ENCODE peak calls at places on chromosomes 6 and 20, in six cellular contexts. T is HepG2, D is tibial nerve, E is A549, Y is K562, R is sigmoid colon. H is an unnamed sample.

GRCh38 chr6:158744986-158745430 is 74.2 kb downstream of the EZR start:
- DNase-seq in R (no peak), E (no peak), Y (peak), T (no peak), D (no peak), H (no peak)

GRCh38 chr6:37130704-37131103 is 39.2 kb upstream of the PIM1 start:
- DNase-seq in D (no peak), Y (no peak), E (no peak), T (peak), R (peak), H (no peak)

GRCh38 chr20:24651171-24651972 is 181.9 kb downstream of the SYNDIG1 start:
- DNase-seq in D (no peak), E (peak), T (no peak), R (peak), Y (no peak), H (no peak)

GRCh38 chr20:51930775-51931174 is 128.5 kb upstream of the SALL4 start:
- DNase-seq in D (no peak), E (no peak), R (no peak), T (no peak), Y (peak), H (no peak)

GRCh38 chr6:3825851-3826581 is 23.2 kb upstream of the FAM50B start:
- DNase-seq in R (peak), E (peak), Y (no peak), D (peak), T (peak), H (peak)

GRCh38 chr20:58393299-58393698 is 4.3 kb downstream of the VAPB start:
- DNase-seq in Y (no peak), D (no peak), R (no peak), T (no peak), E (no peak), H (no peak)

GRCh38 chr6:159788757-159789376 is 535 bp downstream of the TCP1 start:
- DNase-seq in R (peak), E (peak), T (peak), D (no peak), Y (peak), H (peak)

GRCh38 chr6:136752554-136752953 is 39.7 kb downstream of the MAP3K5 start:
- DNase-seq in D (no peak), E (no peak), T (no peak), R (no peak), Y (peak), H (no peak)

GRCh38 chr6:56510984-56511531 is 131.6 kb downstream of the DST start:
- DNase-seq in D (no peak), R (no peak), T (peak), E (no peak), Y (peak), H (no peak)

GRCh38 chr6:81751388-81752083 is 945 bp downstream of the TENT5A start:
- DNase-seq in Y (no peak), R (peak), E (peak), T (peak), D (peak), H (peak)

GRCh38 chr6:79671605-79672266 is 40.6 kb downstream of the SH3BGRL2 start:
- DNase-seq in R (peak), T (peak), Y (peak), E (no peak), D (no peak), H (no peak)

GRCh38 chr6:21748343-21749063 is 155.0 kb downstream of the SOX4 start:
- DNase-seq in T (no peak), R (no peak), Y (no peak), D (no peak), E (no peak), H (no peak)

GRCh38 chr6:10140824-10141223 is 274.1 kb downstream of the TFAP2A start:
- DNase-seq in Y (no peak), T (no peak), E (no peak), R (no peak), D (no peak), H (no peak)

GRCh38 chr6:4672772-4673171 is 103.4 kb upstream of the CDYL start:
- DNase-seq in R (no peak), T (no peak), D (no peak), E (no peak), Y (no peak), H (no peak)

GRCh38 chr20:15812696-15813095 is 760.6 kb downstream of the KIF16B start:
- DNase-seq in E (no peak), Y (no peak), D (no peak), R (no peak), T (no peak), H (no peak)

GRCh38 chr6:18601515-18602035 is 214.4 kb downstream of the RNF144B start:
- DNase-seq in R (no peak), Y (no peak), T (no peak), E (no peak), D (no peak), H (no peak)

GRCh38 chr20:25089096-25089495 is 7.2 kb upstream of the VSX1 start:
- DNase-seq in R (no peak), T (no peak), E (no peak), D (no peak), Y (no peak), H (no peak)

GRCh38 chr20:17620371-17621228 is 50.7 kb downstream of the DSTN start:
- DNase-seq in D (peak), T (no peak), R (peak), Y (no peak), E (no peak), H (no peak)

GRCh38 chr6:14665827-14666724 is 548.5 kb downstream of the CD83 start:
- DNase-seq in R (no peak), T (no peak), D (peak), E (no peak), Y (peak), H (no peak)

GRCh38 chr6:119312875-119313338 is 36.7 kb downstream of the MAN1A1 start:
- DNase-seq in E (no peak), R (no peak), Y (peak), D (no peak), T (peak), H (no peak)

GRCh38 chr6:35973670-35974222 is 50.7 kb downstream of the SLC26A8 start:
- DNase-seq in T (peak), Y (peak), D (no peak), R (no peak), E (no peak), H (no peak)

GRCh38 chr6:86871681-86872080 is 65.6 kb upstream of the HTR1E start:
- DNase-seq in R (no peak), D (no peak), Y (no peak), T (no peak), E (no peak), H (no peak)

GRCh38 chr6:169173532-169174268 is 79.9 kb downstream of the THBS2 start:
- DNase-seq in T (no peak), E (no peak), R (no peak), D (no peak), Y (no peak), H (no peak)

GRCh38 chr20:48523191-48523757 is 304.5 kb downstream of the PREX1 start:
- DNase-seq in Y (peak), D (no peak), E (peak), T (peak), R (no peak), H (no peak)

GRCh38 chr6:91569071-91569470 is 982.2 kb upstream of the MAP3K7 start:
- DNase-seq in Y (no peak), E (no peak), R (no peak), D (no peak), T (no peak), H (no peak)

GRCh38 chr6:143549630-143550268 is 38.2 kb upstream of the FUCA2 start:
- DNase-seq in D (no peak), R (no peak), Y (no peak), E (no peak), T (no peak), H (no peak)

GRCh38 chr6:99521557-99522286 is 6.5 kb upstream of the USP45 start:
- DNase-seq in R (peak), D (no peak), Y (peak), T (peak), E (no peak), H (peak)

GRCh38 chr6:45495404-45496084 is 117.8 kb upstream of the SUPT3H start:
- DNase-seq in Y (peak), T (no peak), R (no peak), E (no peak), D (no peak), H (no peak)

GRCh38 chr20:18545566-18545965 is 21.7 kb upstream of the SMIM26 start:
- DNase-seq in T (no peak), E (no peak), R (no peak), Y (no peak), D (no peak), H (no peak)

GRCh38 chr6:119333707-119334295 is 15.8 kb downstream of the MAN1A1 start:
- DNase-seq in E (no peak), R (no peak), T (no peak), Y (no peak), D (no peak), H (no peak)

GRCh38 chr20:10673831-10674683 is at the start of gene JAG1:
- DNase-seq in T (peak), E (peak), D (peak), Y (peak), R (peak), H (peak)

GRCh38 chr20:60750909-60751308 is 501.2 kb upstream of the CDH4 start:
- DNase-seq in T (no peak), E (no peak), Y (no peak), R (no peak), D (no peak), H (no peak)

GRCh38 chr6:139742671-139743070 is 368.2 kb upstream of the CITED2 start:
- DNase-seq in E (no peak), R (no peak), D (no peak), Y (no peak), T (no peak), H (no peak)

GRCh38 chr6:158669145-158670035 is 19.5 kb downstream of the SYTL3 start:
- DNase-seq in T (no peak), E (no peak), Y (no peak), D (no peak), R (no peak), H (no peak)

GRCh38 chr20:35295674-35296073 is 3.4 kb upstream of the FAM83C start:
- DNase-seq in T (no peak), D (no peak), Y (no peak), E (no peak), R (no peak), H (no peak)

GRCh38 chr20:23096986-23097520 is 10.9 kb upstream of the CD93 start:
- DNase-seq in E (no peak), D (no peak), R (peak), Y (no peak), T (no peak), H (no peak)

GRCh38 chr6:44059359-44060342 is 67.6 kb downstream of the MRPL14 start:
- DNase-seq in Y (peak), R (no peak), E (no peak), T (no peak), D (no peak), H (no peak)

GRCh38 chr6:44060622-44061374 is 66.5 kb downstream of the MRPL14 start:
- DNase-seq in R (no peak), Y (no peak), E (no peak), T (no peak), D (no peak), H (no peak)

GRCh38 chr6:44057931-44058616 is 69.2 kb downstream of the MRPL14 start:
- DNase-seq in R (no peak), Y (peak), T (no peak), E (no peak), D (no peak), H (no peak)

GRCh38 chr6:44057238-44057930 is 69.9 kb downstream of the MRPL14 start:
- DNase-seq in Y (no peak), T (no peak), R (no peak), E (no peak), D (no peak), H (no peak)

DNA sequence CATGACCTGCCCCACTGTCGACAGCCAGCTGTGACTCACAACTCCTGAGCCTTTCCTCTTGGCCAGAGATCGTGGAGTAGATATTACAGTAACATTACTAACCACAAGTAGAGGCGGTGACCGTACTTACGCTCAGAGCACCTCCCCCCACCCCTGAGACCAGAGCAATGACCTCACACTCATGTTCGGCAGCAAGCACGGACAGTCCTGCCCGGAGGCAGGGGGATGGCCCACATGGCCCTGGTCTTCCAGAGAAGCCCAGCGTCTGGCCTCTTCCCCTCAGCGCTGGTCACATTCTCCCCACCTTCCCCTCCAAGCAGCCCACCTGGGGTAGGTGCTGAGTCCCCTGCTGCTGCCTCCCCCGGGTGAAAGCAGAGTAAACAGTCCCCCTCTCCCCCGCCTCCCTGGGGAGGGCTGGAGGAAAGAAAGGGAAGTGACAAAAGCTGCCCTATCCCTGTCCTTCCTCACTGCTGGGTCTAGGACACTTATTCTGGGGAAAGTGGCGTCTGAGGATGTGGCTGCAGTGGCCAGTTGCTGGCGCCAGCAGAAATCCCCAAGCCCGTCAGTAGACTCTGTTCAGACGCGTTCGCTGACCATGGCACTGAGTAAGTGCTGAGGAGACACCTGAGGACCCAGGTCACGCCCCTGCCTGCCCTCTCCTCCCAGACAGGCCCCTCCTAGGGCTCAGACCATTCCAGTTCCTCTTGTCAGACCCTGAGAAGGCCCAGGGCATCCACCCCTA is 68.5 kb downstream of the MRPL14 start:
- DNase-seq in D (peak), E (peak), T (peak), Y (peak), R (peak), H (no peak)
- TF ChIP-seq EP300 in D (no peak), E (peak), T (peak), Y (peak), R (peak), H (no peak)

DNA sequence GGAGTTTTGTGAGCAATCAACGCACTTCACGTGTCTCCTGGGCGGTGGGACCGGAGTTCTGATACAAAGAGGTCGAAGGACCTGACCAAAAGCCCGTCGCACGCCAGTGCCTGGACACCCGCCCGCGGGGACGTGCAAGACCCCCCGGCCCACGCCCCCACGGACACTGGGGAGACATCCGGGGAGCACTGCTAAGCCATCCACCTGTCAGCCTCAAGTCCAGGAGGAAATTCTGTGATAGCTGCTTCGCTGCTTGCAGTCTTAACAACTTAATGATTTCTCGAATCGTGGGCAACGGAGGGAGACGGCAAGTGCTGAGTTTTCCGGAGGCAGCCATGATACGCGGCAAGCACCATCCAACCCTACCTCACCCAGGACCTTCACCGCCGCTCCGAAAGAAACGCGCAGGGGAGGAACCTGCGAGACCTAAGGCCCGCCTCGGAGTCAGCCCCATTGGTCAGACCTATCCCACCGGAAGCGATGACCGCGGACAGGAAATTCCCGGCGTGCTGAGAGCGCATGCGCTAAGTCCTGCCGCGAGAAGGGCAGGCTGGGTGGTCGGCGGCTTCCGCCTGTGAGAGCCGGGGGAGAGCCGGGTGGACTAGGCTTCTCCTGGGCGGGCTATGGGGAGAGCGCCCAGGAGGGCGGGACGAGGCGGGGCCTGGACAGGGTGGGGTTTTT is at the start of gene TFB1M:
- DNase-seq in R (peak), T (peak), D (peak), E (peak), Y (peak), H (peak)
- TF ChIP-seq POLR2A in R (peak), T (peak), D (peak), E (peak), Y (peak), H (peak)

GRCh38 chr6:105460860-105461259 is 58.0 kb upstream of the PREP start:
- DNase-seq in T (no peak), D (no peak), R (no peak), Y (no peak), E (no peak), H (no peak)
- TF ChIP-seq EP300 in T (no peak), D (no peak), R (no peak), Y (no peak), E (no peak), H (no peak)

GRCh38 chr6:84103029-84103428 is 69.5 kb downstream of the MRAP2 start:
- DNase-seq in Y (no peak), E (no peak), R (no peak), D (no peak), T (no peak), H (no peak)

DNA sequence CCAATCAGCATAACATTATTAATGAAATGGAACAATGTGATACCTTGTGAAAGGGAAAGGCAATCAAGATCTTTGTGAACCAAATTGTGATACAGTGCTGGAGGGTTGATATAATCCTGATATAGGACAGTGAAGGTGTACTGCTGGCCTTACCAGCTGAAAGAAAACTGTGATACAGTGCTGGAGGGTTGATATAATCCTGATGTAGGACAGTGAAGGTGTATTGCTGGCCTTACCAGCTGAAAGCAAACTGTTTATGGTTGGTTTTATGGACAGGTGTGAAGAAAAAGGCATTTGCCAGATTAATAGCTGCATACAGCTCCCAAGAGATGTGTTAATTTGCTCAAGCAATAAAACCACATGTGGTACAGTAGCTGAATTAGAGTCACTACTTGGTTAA is 73.9 kb downstream of the MRAP2 start:
- DNase-seq in D (no peak), Y (no peak), E (no peak), T (no peak), R (no peak), H (no peak)
- TF ChIP-seq POLR2A in D (no peak), Y (no peak), E (no peak), T (no peak), R (no peak), H (no peak)

DNA sequence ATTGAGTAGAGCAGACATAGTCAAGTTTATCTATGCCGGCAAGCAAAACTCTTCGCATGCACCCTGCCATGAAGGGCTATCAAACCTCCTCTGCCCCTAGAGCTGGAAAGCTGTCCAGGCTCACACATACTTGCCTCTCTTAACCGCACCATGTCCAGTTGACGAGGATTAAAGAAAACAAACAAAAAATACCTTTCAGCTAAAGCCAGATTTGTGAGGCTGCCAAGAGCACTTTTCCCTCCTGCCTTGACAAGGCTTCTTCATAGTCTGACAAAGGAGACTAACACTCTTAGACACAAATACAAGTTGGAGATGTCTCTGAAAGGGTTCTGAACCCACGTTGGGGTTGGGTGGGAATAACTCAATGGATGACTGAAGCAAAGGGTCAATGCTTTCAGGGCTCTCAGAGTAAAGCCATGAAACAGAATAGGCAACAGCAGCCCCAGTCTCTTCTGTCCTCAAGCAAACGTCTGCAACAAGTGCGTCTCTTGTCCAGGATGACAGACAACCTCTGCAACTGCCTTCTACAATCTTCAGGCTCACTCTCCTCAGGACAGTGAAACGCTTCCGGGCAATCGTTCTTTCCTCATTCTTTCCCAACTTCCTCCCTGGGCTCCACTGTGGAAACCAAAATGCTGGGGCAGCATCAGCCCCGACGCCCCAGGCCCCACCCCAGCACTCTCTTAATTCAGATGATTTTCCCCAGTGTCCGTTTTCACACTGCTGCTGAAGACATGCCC is 57.8 kb downstream of the AGPAT4 start:
- DNase-seq in D (no peak), R (no peak), E (no peak), Y (no peak), T (no peak), H (no peak)
- TF ChIP-seq EP300 in D (no peak), R (no peak), E (no peak), Y (no peak), T (no peak), H (no peak)

GRCh38 chr6:16761469-16762264 is 407 bp upstream of the ATXN1 start:
- DNase-seq in Y (peak), D (peak), E (peak), T (peak), R (peak), H (peak)

GRCh38 chr6:16764188-16764950 is 3.1 kb upstream of the ATXN1 start:
- DNase-seq in T (peak), D (no peak), Y (peak), R (no peak), E (no peak), H (no peak)

GRCh38 chr6:16762265-16762546 is 946 bp upstream of the ATXN1 start:
- DNase-seq in R (no peak), D (no peak), E (peak), T (no peak), Y (no peak), H (no peak)

GRCh38 chr6:16760536-16761468 is at the start of gene ATXN1:
- DNase-seq in R (peak), E (peak), T (peak), Y (no peak), D (peak), H (peak)

GRCh38 chr6:16762547-16763477 is 1.6 kb upstream of the ATXN1 start:
- DNase-seq in R (peak), D (no peak), T (peak), Y (peak), E (peak), H (peak)
- TF ChIP-seq POLR2A in R (no peak), D (no peak), T (no peak), Y (no peak), E (no peak), H (no peak)